ENCODE peak calls at places on chromosomes 4 and X, in six cellular contexts. H is testis, B is mucosa of descending colon, I is suprapubic skin, M is pancreas, W is right cardiac atrium. C is an unnamed sample. For H3K4me1, the result is how much of the 10 kb centered on the place peaks cover.

GRCh38 chr4:21118301-21118700 is 418.0 kb downstream of the PACRGL start:
- DNase-seq in H (no peak), B (no peak), I (no peak), M (no peak), W (no peak), C (no peak)

GRCh38 chr4:152398060-152398459 is 137.8 kb downstream of the FBXW7 start:
- DNase-seq in H (no peak), B (no peak), I (no peak), M (no peak), W (no peak), C (no peak)

GRCh38 chrX:56788717-56789122 is 59.7 kb downstream of the NBDY start:
- DNase-seq in H (peak), B (no peak), I (peak), M (peak), W (no peak), C (no peak)

GRCh38 chr4:168409089-168409801 is 71.0 kb downstream of the DDX60L start:
- DNase-seq in H (no peak), B (no peak), I (no peak), M (no peak), W (no peak), C (no peak)

GRCh38 chrX:124230573-124231300 is 101.7 kb upstream of the TEX13D start:
- DNase-seq in H (no peak), B (no peak), I (no peak), M (no peak), W (no peak), C (no peak)

GRCh38 chr4:72568959-72569718 is at the start of gene ADAMTS3:
- DNase-seq in H (peak), B (peak), I (peak), M (peak), W (peak), C (peak)

GRCh38 chrX:1027133-1027532 is 185.3 kb downstream of the CRLF2 start:
- DNase-seq in H (no peak), B (no peak), I (no peak), M (no peak), W (no peak), C (no peak)

GRCh38 chrX:2220829-2221567 is 279.8 kb downstream of the DHRSX start:
- DNase-seq in H (no peak), B (no peak), I (no peak), M (no peak), W (no peak), C (no peak)

GRCh38 chr4:47662975-47663374 is 174.9 kb downstream of the CORIN start:
- DNase-seq in H (no peak), B (no peak), I (no peak), M (no peak), W (no peak), C (no peak)

GRCh38 chr4:116055857-116056827 is 942.7 kb upstream of the NDST4 start:
- DNase-seq in H (no peak), B (no peak), I (no peak), M (no peak), W (no peak), C (no peak)

GRCh38 chr4:152036626-152037025 is 275.8 kb upstream of the GATB start:
- DNase-seq in H (no peak), B (no peak), I (no peak), M (no peak), W (no peak), C (no peak)

GRCh38 chrX:16552546-16552945 is 97.4 kb upstream of the S100G start:
- DNase-seq in H (no peak), B (no peak), I (no peak), M (no peak), W (no peak), C (no peak)

GRCh38 chrX:87402256-87402655 is 115.3 kb upstream of the KLHL4 start:
- DNase-seq in H (no peak), B (no peak), I (no peak), M (no peak), W (no peak), C (no peak)

GRCh38 chrX:125378205-125378604 is 58.5 kb downstream of the TEX13C start:
- DNase-seq in H (no peak), B (no peak), I (no peak), M (no peak), W (no peak), C (no peak)

GRCh38 chr4:10160280-10160856 is 43.8 kb upstream of the WDR1 start:
- DNase-seq in H (no peak), B (no peak), I (no peak), M (no peak), W (no peak), C (no peak)

GRCh38 chrX:74383611-74384010 is 37.7 kb upstream of the SLC16A2 start:
- DNase-seq in H (peak), B (no peak), I (no peak), M (no peak), W (peak), C (no peak)

GRCh38 chr4:566508-567295 is 9.4 kb downstream of the TMEM271 start:
- DNase-seq in H (no peak), B (no peak), I (no peak), M (no peak), W (no peak), C (no peak)

GRCh38 chrX:109926118-109926517 is 76.8 kb upstream of the TMEM164 start:
- DNase-seq in H (no peak), B (no peak), I (no peak), M (no peak), W (no peak), C (no peak)

DNA sequence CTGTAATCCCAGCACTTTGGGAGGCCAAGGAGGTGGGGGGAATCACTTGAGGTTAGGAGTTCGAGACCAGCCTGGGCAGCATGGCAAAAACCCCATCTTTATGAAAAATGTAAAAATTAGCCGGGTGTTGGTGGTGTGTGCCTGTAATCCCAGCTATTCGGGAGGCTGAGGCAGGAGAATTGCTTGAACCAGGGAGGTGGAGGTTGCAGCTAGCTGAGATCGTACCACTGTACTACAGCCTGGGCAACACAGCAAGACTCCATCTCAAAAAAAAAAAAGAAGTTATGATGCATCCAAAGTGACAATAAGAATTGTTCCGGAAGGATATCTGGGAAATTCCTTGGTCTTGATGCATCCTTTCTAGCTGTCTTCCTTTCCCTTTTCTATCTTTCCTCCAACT is 7.3 kb downstream of the NOCT start:
- DNase-seq in H (no peak), B (no peak), I (no peak), M (no peak), W (no peak), C (no peak)
- H3K4me1 ChIP-seq in H (under half), B (under half), I (under half), M (under half), W (under half), C (under half)

DNA sequence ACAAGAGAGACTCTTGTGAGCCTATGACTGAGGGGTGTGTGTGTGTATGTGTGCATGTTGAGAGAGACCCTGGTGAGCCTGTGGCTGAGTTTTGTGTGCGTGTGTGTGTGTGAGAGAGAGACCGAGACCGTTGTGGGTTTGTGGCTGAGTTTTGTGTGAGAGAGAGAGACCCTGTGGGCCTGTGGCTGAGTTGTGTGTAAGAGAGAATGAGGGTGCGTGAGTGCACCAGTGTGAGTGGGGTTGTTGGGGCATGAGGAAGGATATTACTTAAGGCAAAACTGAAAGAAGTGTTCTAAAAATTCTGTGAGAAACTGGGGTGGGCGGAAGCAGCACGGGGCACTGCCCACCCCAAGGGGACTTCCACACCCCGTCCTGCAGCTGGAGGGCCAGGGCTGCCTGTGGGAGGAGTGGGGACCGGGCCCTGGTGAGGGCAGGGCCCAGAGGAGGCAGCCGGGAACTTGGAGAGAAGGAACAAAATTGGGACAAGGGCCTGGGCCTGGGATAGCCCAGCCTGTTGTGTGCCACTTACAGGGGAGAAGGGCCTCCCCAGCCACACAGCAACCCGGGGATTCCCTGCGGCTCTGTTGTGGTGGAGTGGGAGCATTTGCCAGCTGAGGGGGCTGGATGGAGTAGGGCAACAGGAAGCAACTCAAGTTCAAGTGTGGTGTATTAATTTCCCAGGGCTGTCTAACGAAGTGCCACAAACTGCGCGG is 22.0 kb downstream of the TMEM131L start:
- DNase-seq in H (no peak), B (peak), I (no peak), M (no peak), W (peak), C (peak)
- H3K4me1 ChIP-seq in H (under half), B (under half), I (half or more), M (under half), W (under half), C (under half)

DNA sequence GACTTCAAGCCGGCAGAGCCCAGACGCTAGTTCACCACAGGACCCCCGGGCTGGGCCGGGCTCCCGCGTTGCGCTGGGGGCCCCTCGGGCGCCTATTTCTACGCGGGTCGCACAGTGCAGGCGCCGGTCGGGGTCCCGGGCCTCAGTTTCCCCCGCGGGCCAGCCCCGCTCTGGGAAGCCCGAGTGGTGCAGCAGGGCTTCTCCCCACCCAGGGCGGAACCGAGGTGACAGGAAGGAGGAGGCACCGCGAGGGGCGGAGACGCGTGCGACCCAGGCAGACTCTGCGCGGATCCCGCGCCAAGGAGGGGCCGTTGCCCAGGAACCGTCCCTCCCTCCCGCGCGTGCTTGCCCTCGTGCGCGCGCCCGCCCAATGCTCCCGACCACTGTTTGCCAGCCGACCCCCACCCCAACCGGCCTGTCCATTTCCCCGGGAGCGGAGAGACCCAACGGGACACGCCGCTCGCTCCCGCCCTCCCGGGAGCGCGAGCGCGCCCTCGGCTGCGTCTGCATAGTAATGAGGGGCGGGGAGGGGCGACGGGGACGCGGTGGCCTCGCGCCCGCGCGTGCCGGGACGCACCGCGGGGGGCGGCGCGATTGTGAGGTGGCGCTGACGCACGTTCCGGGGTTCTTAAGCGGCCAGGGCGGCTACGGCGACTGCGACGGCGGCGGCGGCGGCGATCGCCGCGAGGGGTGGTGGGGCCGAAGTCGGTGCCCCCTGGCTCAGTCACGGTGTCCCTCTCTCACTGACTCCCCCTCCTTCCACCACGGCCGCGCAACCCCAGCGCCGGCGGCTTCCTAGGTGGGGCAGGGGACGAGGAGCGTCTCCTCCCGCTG is at the start of gene CPEB2:
- DNase-seq in H (peak), B (peak), I (peak), M (peak), W (peak), C (peak)
- H3K4me1 ChIP-seq in H (under half), B (under half), I (under half), M (under half), W (under half), C (under half)

DNA sequence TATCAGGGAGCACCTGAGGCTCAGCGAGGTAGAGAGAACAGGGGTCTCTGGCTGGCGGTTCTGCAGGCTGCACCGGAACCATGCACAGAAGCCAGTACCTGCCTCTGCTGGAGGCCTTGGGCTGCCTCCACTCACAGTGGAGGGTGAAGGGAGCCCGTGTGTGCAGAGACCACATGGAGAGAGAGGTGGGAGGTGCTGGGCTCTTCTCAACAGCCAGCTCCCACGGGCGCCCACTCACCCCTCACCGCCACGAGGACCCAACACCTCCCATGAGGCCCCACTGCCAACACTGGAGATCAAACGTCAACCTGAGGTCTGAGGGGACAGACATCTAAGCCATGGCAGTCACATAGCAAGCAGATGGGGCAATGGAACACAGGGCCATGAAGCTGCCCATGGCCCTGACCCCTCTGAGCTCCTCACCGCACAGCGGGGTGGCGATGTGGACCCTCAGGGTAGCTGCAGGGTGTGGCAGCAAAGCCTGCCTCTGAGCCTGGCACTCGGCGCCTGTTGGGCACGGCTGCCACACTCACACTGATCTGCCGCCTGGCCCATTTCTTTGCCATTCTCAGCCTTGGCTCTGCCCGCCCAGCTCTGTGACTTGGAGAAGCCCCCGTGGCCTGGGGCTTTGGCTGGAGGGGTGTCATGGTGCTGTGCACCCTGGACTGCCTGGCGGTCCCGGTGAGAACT is 44.8 kb downstream of the ADRA2C start:
- DNase-seq in H (no peak), B (peak), I (no peak), M (peak), W (peak), C (peak)
- H3K4me1 ChIP-seq in H (under half), B (under half), I (under half), M (under half), W (under half), C (under half)

GRCh38 chr4:25155957-25156356 is 4.3 kb downstream of the SEPSECS start:
- DNase-seq in H (no peak), B (no peak), I (no peak), M (no peak), W (no peak), C (no peak)
- H3K4me1 ChIP-seq in H (under half), B (under half), I (under half), M (under half), W (under half), C (under half)

GRCh38 chrX:39832211-39832610 is 265.5 kb downstream of the BCOR start:
- DNase-seq in H (no peak), B (no peak), I (no peak), M (no peak), W (no peak), C (no peak)
- H3K4me1 ChIP-seq in H (under half), B (under half), I (under half), M (under half), W (under half), C (under half)

GRCh38 chr4:86247906-86248305 is 111.9 kb downstream of the MAPK10 start:
- DNase-seq in H (no peak), B (no peak), I (no peak), M (no peak), W (no peak), C (no peak)
- H3K4me1 ChIP-seq in H (under half), B (under half), I (under half), M (under half), W (under half), C (under half)

DNA sequence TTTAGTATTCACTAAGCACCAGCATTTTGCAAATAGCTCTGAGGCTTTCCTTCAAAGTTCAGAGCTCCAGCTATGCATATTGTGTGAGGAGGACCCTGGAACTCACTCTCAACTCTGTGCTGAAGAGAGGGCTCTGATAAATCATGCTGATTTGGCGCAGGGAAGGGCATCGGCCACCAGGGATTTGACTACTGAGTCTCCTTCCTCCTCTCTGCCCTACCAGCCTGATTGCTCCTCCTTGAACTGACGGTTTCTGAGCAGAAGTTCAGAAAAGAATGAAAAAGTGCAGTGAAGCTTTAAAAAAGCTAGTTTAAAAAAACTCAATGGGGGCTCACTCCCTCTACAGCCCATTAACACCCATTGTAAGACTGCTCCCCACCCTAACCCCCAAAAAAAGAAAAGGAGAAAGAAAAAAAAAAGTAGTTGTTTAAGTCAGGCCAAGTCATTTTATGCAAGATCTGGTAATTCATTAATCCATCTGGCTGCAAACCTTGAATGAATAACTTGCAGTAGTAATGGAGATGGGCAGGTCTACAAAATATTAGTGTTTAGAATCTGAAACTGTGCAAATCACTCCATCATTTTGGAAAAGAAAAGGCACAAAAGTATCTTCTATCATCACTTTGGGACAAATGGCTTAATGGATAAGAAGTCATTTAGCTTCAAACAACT is 13.3 kb downstream of the PPARGC1A start:
- DNase-seq in H (no peak), B (no peak), I (no peak), M (no peak), W (no peak), C (no peak)
- H3K4me1 ChIP-seq in H (under half), B (under half), I (under half), M (under half), W (under half), C (under half)

GRCh38 chr4:7860600-7861158 is 79.0 kb downstream of the AFAP1 start:
- DNase-seq in H (no peak), B (no peak), I (no peak), M (no peak), W (no peak), C (no peak)
- H3K4me1 ChIP-seq in H (under half), B (under half), I (under half), M (under half), W (under half), C (under half)

GRCh38 chr4:76993787-76994641 is 44.5 kb downstream of the SEPTIN11 start:
- DNase-seq in H (no peak), B (no peak), I (no peak), M (no peak), W (no peak), C (no peak)

GRCh38 chr4:76989391-76990061 is 40.0 kb downstream of the SEPTIN11 start:
- DNase-seq in H (no peak), B (peak), I (no peak), M (no peak), W (no peak), C (no peak)

GRCh38 chr4:76987153-76987562 is 37.6 kb downstream of the SEPTIN11 start:
- DNase-seq in H (peak), B (no peak), I (no peak), M (no peak), W (peak), C (no peak)

GRCh38 chr4:76987685-76988084 is 38.1 kb downstream of the SEPTIN11 start:
- DNase-seq in H (no peak), B (no peak), I (no peak), M (no peak), W (no peak), C (no peak)

GRCh38 chr4:76990288-76991080 is 40.9 kb downstream of the SEPTIN11 start:
- DNase-seq in H (no peak), B (no peak), I (no peak), M (no peak), W (no peak), C (no peak)
- H3K4me1 ChIP-seq in H (under half), B (under half), I (under half), M (under half), W (under half), C (under half)

C was measured in left lung.